ENCODE peak calls at places on chromosomes 12 and 14, in ten cellular contexts. One of them, this sample, is unnamed. For H3K4me1, the result is how much of the 10 kb centered on the place peaks cover.

GRCh38 chr14:75487155-75487671 is 35.1 kb upstream of the BATF start:
- DNase-seq in DND-41: peak
- DNase-seq in upper lobe of left lung: no peak
- DNase-seq in transverse colon: no peak
- DNase-seq in MM.1S: no peak
- DNase-seq in suprapubic skin: no peak
- DNase-seq in endodermal cell: no peak
- DNase-seq in right lobe of liver: no peak
- DNase-seq in tibial nerve: no peak
- DNase-seq in keratinocyte: peak
- DNase-seq in this sample: no peak

GRCh38 chr14:72588521-72588920 is 305.4 kb downstream of the DPF3 start:
- DNase-seq in DND-41: no peak
- DNase-seq in upper lobe of left lung: no peak
- DNase-seq in transverse colon: no peak
- DNase-seq in MM.1S: no peak
- DNase-seq in suprapubic skin: no peak
- DNase-seq in endodermal cell: no peak
- DNase-seq in right lobe of liver: no peak
- DNase-seq in tibial nerve: no peak
- DNase-seq in keratinocyte: no peak
- DNase-seq in this sample: no peak

GRCh38 chr14:85534435-85534834 is 4.5 kb downstream of the FLRT2 start:
- DNase-seq in DND-41: no peak
- DNase-seq in upper lobe of left lung: no peak
- DNase-seq in transverse colon: no peak
- DNase-seq in MM.1S: no peak
- DNase-seq in suprapubic skin: no peak
- DNase-seq in endodermal cell: peak
- DNase-seq in right lobe of liver: no peak
- DNase-seq in tibial nerve: no peak
- DNase-seq in keratinocyte: no peak
- DNase-seq in this sample: no peak

GRCh38 chr12:112380663-112381420 is 1.4 kb downstream of the HECTD4 start:
- DNase-seq in DND-41: no peak
- DNase-seq in upper lobe of left lung: no peak
- DNase-seq in transverse colon: no peak
- DNase-seq in MM.1S: no peak
- DNase-seq in suprapubic skin: no peak
- DNase-seq in endodermal cell: peak
- DNase-seq in right lobe of liver: no peak
- DNase-seq in tibial nerve: no peak
- DNase-seq in keratinocyte: no peak
- DNase-seq in this sample: no peak

GRCh38 chr12:57965766-57966165 is 24.4 kb downstream of the ATP23 start:
- DNase-seq in DND-41: peak
- DNase-seq in upper lobe of left lung: no peak
- DNase-seq in transverse colon: no peak
- DNase-seq in MM.1S: no peak
- DNase-seq in suprapubic skin: no peak
- DNase-seq in endodermal cell: no peak
- DNase-seq in right lobe of liver: no peak
- DNase-seq in tibial nerve: no peak
- DNase-seq in keratinocyte: no peak
- DNase-seq in this sample: no peak

GRCh38 chr12:39161686-39162085 is 256.3 kb upstream of the CPNE8 start:
- DNase-seq in DND-41: no peak
- DNase-seq in upper lobe of left lung: no peak
- DNase-seq in transverse colon: no peak
- DNase-seq in MM.1S: no peak
- DNase-seq in suprapubic skin: no peak
- DNase-seq in endodermal cell: no peak
- DNase-seq in right lobe of liver: no peak
- DNase-seq in tibial nerve: no peak
- DNase-seq in keratinocyte: no peak
- DNase-seq in this sample: no peak

GRCh38 chr12:23025372-23026021 is 400.5 kb downstream of the ETNK1 start:
- DNase-seq in DND-41: no peak
- DNase-seq in upper lobe of left lung: no peak
- DNase-seq in transverse colon: no peak
- DNase-seq in MM.1S: peak
- DNase-seq in suprapubic skin: no peak
- DNase-seq in endodermal cell: no peak
- DNase-seq in right lobe of liver: no peak
- DNase-seq in tibial nerve: no peak
- DNase-seq in keratinocyte: no peak
- DNase-seq in this sample: no peak

GRCh38 chr14:61322011-61322798 is 826 bp downstream of the PRKCH start:
- DNase-seq in DND-41: peak
- DNase-seq in upper lobe of left lung: peak
- DNase-seq in transverse colon: peak
- DNase-seq in MM.1S: no peak
- DNase-seq in suprapubic skin: no peak
- DNase-seq in endodermal cell: peak
- DNase-seq in right lobe of liver: peak
- DNase-seq in tibial nerve: no peak
- DNase-seq in keratinocyte: no peak
- DNase-seq in this sample: peak

GRCh38 chr12:127297327-127297726 is 969.6 kb upstream of the TMEM132C start:
- DNase-seq in DND-41: no peak
- DNase-seq in upper lobe of left lung: no peak
- DNase-seq in transverse colon: no peak
- DNase-seq in MM.1S: no peak
- DNase-seq in suprapubic skin: peak
- DNase-seq in endodermal cell: peak
- DNase-seq in right lobe of liver: no peak
- DNase-seq in tibial nerve: no peak
- DNase-seq in keratinocyte: no peak
- DNase-seq in this sample: no peak

GRCh38 chr12:123049398-123050250 is 69.1 kb downstream of the ARL6IP4 start:
- DNase-seq in DND-41: no peak
- DNase-seq in upper lobe of left lung: no peak
- DNase-seq in transverse colon: no peak
- DNase-seq in MM.1S: no peak
- DNase-seq in suprapubic skin: no peak
- DNase-seq in endodermal cell: no peak
- DNase-seq in right lobe of liver: no peak
- DNase-seq in tibial nerve: no peak
- DNase-seq in keratinocyte: no peak
- DNase-seq in this sample: no peak

GRCh38 chr12:90543841-90544240 is 411.1 kb downstream of the CCER1 start:
- DNase-seq in DND-41: no peak
- DNase-seq in upper lobe of left lung: no peak
- DNase-seq in transverse colon: no peak
- DNase-seq in MM.1S: no peak
- DNase-seq in suprapubic skin: no peak
- DNase-seq in endodermal cell: no peak
- DNase-seq in right lobe of liver: no peak
- DNase-seq in tibial nerve: no peak
- DNase-seq in keratinocyte: no peak
- DNase-seq in this sample: no peak

GRCh38 chr14:80215756-80216581 is 4.7 kb upstream of the DIO2 start:
- DNase-seq in DND-41: no peak
- DNase-seq in upper lobe of left lung: no peak
- DNase-seq in transverse colon: peak
- DNase-seq in MM.1S: no peak
- DNase-seq in suprapubic skin: no peak
- DNase-seq in endodermal cell: peak
- DNase-seq in right lobe of liver: no peak
- DNase-seq in tibial nerve: peak
- DNase-seq in keratinocyte: no peak
- DNase-seq in this sample: no peak

GRCh38 chr14:59358105-59358504 is 107.1 kb downstream of the GPR135 start:
- DNase-seq in DND-41: no peak
- DNase-seq in upper lobe of left lung: peak
- DNase-seq in transverse colon: no peak
- DNase-seq in MM.1S: no peak
- DNase-seq in suprapubic skin: no peak
- DNase-seq in endodermal cell: peak
- DNase-seq in right lobe of liver: peak
- DNase-seq in tibial nerve: peak
- DNase-seq in keratinocyte: no peak
- DNase-seq in this sample: no peak

GRCh38 chr14:35416108-35416750 is 11.7 kb upstream of the NFKBIA start:
- DNase-seq in DND-41: peak
- DNase-seq in upper lobe of left lung: no peak
- DNase-seq in transverse colon: peak
- DNase-seq in MM.1S: peak
- DNase-seq in suprapubic skin: no peak
- DNase-seq in endodermal cell: no peak
- DNase-seq in right lobe of liver: no peak
- DNase-seq in tibial nerve: no peak
- DNase-seq in keratinocyte: no peak
- DNase-seq in this sample: no peak

GRCh38 chr14:95514131-95515079 is 2.0 kb downstream of the SYNE3 start:
- DNase-seq in DND-41: no peak
- DNase-seq in upper lobe of left lung: peak
- DNase-seq in transverse colon: no peak
- DNase-seq in MM.1S: peak
- DNase-seq in suprapubic skin: peak
- DNase-seq in endodermal cell: peak
- DNase-seq in right lobe of liver: peak
- DNase-seq in tibial nerve: no peak
- DNase-seq in keratinocyte: no peak
- DNase-seq in this sample: peak

GRCh38 chr14:95741051-95741490 is 27.1 kb upstream of the TCL1A start:
- DNase-seq in DND-41: no peak
- DNase-seq in upper lobe of left lung: no peak
- DNase-seq in transverse colon: no peak
- DNase-seq in MM.1S: no peak
- DNase-seq in suprapubic skin: no peak
- DNase-seq in endodermal cell: no peak
- DNase-seq in right lobe of liver: no peak
- DNase-seq in tibial nerve: no peak
- DNase-seq in keratinocyte: no peak
- DNase-seq in this sample: no peak

DNA sequence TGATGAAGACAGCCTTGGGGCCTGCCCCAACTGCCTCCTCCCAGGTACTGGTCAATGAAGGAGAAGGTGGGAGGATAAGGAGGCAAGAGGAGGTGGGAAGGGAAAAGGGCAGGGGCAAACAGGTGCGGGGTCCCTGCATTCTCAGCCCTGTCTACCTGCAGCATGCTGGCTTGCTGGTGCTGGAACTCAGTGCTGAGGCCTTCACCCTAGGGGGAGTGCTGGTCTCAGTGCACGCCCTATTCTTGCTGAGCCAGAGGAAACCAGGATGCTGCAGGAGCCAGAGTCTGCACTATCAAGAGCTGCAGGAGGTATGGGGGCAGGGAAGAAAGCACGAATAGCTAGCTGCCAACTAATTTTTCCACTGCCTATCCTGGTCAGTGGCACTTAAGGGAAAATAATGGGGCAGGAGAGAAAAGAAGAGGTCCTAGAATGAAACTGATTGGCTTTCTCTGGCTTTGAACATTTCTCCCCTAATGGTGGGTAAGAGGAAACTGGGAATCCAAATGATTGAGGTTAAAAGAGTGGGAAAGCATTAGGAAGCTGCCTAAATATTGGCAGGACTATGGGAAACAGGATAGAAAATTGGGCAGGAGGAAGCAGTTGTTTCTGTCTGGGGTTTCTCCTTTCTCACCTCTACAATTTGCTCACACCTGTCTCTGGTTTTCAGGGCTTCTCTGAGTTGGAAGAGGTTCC is 1.8 kb downstream of the TMEM253 start:
- DNase-seq in DND-41: no peak
- DNase-seq in upper lobe of left lung: no peak
- DNase-seq in transverse colon: no peak
- DNase-seq in MM.1S: no peak
- DNase-seq in suprapubic skin: peak
- DNase-seq in endodermal cell: peak
- DNase-seq in right lobe of liver: no peak
- DNase-seq in tibial nerve: no peak
- DNase-seq in keratinocyte: no peak
- DNase-seq in this sample: no peak
- H3K4me1 ChIP-seq in DND-41: half or more
- H3K4me1 ChIP-seq in upper lobe of left lung: under half
- H3K4me1 ChIP-seq in transverse colon: half or more
- H3K4me1 ChIP-seq in MM.1S: under half
- H3K4me1 ChIP-seq in suprapubic skin: half or more
- H3K4me1 ChIP-seq in endodermal cell: under half
- H3K4me1 ChIP-seq in right lobe of liver: under half
- H3K4me1 ChIP-seq in tibial nerve: half or more
- H3K4me1 ChIP-seq in keratinocyte: half or more
- H3K4me1 ChIP-seq in this sample: under half

GRCh38 chr12:98592825-98593322 is 612 bp upstream of the SLC25A3 start:
- DNase-seq in DND-41: peak
- DNase-seq in upper lobe of left lung: no peak
- DNase-seq in transverse colon: no peak
- DNase-seq in MM.1S: peak
- DNase-seq in suprapubic skin: no peak
- DNase-seq in endodermal cell: no peak
- DNase-seq in right lobe of liver: no peak
- DNase-seq in tibial nerve: no peak
- DNase-seq in keratinocyte: no peak
- DNase-seq in this sample: no peak
- H3K4me3 ChIP-seq in DND-41: peak
- H3K4me3 ChIP-seq in upper lobe of left lung: peak
- H3K4me3 ChIP-seq in transverse colon: peak
- H3K4me3 ChIP-seq in MM.1S: peak
- H3K4me3 ChIP-seq in suprapubic skin: peak
- H3K4me3 ChIP-seq in endodermal cell: peak
- H3K4me3 ChIP-seq in right lobe of liver: peak
- H3K4me3 ChIP-seq in tibial nerve: peak
- H3K4me3 ChIP-seq in keratinocyte: peak
- H3K4me3 ChIP-seq in this sample: peak

DNA sequence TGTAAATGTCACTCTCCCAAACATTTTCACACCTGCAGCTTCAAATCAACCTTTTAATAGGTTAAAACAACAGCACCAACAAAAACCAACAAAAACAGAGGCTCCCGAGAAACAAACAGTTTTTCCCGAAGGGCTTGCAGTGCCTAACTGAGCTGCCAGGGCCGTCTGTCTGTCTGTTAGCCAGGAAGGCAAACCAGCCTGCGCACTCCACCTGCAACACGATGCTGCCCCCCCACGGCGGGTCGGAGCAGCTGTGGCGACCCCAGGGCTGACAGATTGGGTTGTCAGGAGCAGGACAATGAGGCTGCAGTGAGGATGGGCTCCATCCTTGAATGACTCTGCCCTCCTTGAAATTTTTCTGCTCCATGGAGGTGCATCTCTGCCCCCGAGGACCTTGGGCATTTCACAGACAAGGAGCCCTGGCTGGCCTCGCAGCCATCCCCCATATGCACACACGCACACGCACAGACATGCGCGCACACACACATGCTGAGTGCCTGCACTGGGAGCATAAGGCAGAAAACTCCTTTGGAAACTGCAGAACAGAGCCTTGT is 2.6 kb downstream of the RTL1 start:
- DNase-seq in DND-41: peak
- DNase-seq in upper lobe of left lung: no peak
- DNase-seq in transverse colon: peak
- DNase-seq in MM.1S: no peak
- DNase-seq in suprapubic skin: no peak
- DNase-seq in endodermal cell: peak
- DNase-seq in right lobe of liver: no peak
- DNase-seq in tibial nerve: no peak
- DNase-seq in keratinocyte: no peak
- DNase-seq in this sample: peak
- TF ChIP-seq CTCF in DND-41: peak
- TF ChIP-seq CTCF in upper lobe of left lung: no peak
- TF ChIP-seq CTCF in transverse colon: no peak
- TF ChIP-seq CTCF in MM.1S: no peak
- TF ChIP-seq CTCF in suprapubic skin: no peak
- TF ChIP-seq CTCF in endodermal cell: peak
- TF ChIP-seq CTCF in right lobe of liver: no peak
- TF ChIP-seq CTCF in tibial nerve: no peak
- TF ChIP-seq CTCF in keratinocyte: peak
- TF ChIP-seq CTCF in this sample: peak

GRCh38 chr14:50875359-50876090 is 3.7 kb downstream of the ABHD12B start:
- DNase-seq in DND-41: peak
- DNase-seq in upper lobe of left lung: no peak
- DNase-seq in transverse colon: no peak
- DNase-seq in MM.1S: peak
- DNase-seq in suprapubic skin: no peak
- DNase-seq in endodermal cell: peak
- DNase-seq in right lobe of liver: no peak
- DNase-seq in tibial nerve: no peak
- DNase-seq in keratinocyte: no peak
- DNase-seq in this sample: no peak
- H3K4me1 ChIP-seq in DND-41: half or more
- H3K4me1 ChIP-seq in upper lobe of left lung: under half
- H3K4me1 ChIP-seq in transverse colon: under half
- H3K4me1 ChIP-seq in MM.1S: under half
- H3K4me1 ChIP-seq in suprapubic skin: under half
- H3K4me1 ChIP-seq in endodermal cell: under half
- H3K4me1 ChIP-seq in right lobe of liver: under half
- H3K4me1 ChIP-seq in tibial nerve: under half
- H3K4me1 ChIP-seq in keratinocyte: under half
- H3K4me1 ChIP-seq in this sample: under half

This sample was measured in lower lobe of right lung.